ENCODE peak calls at places on chromosomes 2 and 18, in five cellular contexts. X is fibroblast of villous mesenchyme, R is mammary epithelial cell, M is GM12865, A is IMR-90. V is an unnamed sample.

GRCh38 chr18:72541871-72542690 is 2.1 kb downstream of the CBLN2 start:
- DNase-seq in X (no peak), R (no peak), M (no peak), A (no peak), V (peak; percentile 53)

GRCh38 chr2:187988348-187988747 is 303.3 kb upstream of the GULP1 start:
- DNase-seq in X (no peak), R (no peak), M (peak; percentile 23), A (no peak), V (no peak)

GRCh38 chr2:177282101-177282573 is 17.6 kb upstream of the NFE2L2 start:
- DNase-seq in X (peak; percentile 38), R (no peak), M (peak; percentile 35), A (peak; percentile 47), V (no peak)

GRCh38 chr2:27683390-27684071 is 19.8 kb downstream of the SLC4A1AP start:
- DNase-seq in X (peak; percentile 91), R (peak; percentile 84), M (peak; percentile 94), A (peak; percentile 90), V (peak; percentile 87)

GRCh38 chr2:240077442-240077841 is 24.1 kb upstream of the OR6B3 start:
- DNase-seq in X (no peak), R (no peak), M (no peak), A (no peak), V (no peak)

GRCh38 chr2:85523062-85523905 is 15.7 kb upstream of the MAT2A start:
- DNase-seq in X (no peak), R (no peak), M (no peak), A (no peak), V (no peak)

GRCh38 chr2:170818294-170819104 is 1.8 kb downstream of the GAD1 start:
- DNase-seq in X (no peak), R (peak; percentile 20), M (no peak), A (no peak), V (peak; percentile 23)

GRCh38 chr18:73774836-73775509 is 372.7 kb downstream of the FBXO15 start:
- DNase-seq in X (no peak), R (peak; percentile 38), M (no peak), A (no peak), V (peak; percentile 39)

GRCh38 chr2:227804970-227805369 is 8.7 kb upstream of the CCL20 start:
- DNase-seq in X (peak; percentile 34), R (no peak), M (no peak), A (peak; percentile 29), V (no peak)

GRCh38 chr18:78984941-78985784 is 5.5 kb downstream of the SALL3 start:
- DNase-seq in X (peak; percentile 16), R (peak; percentile 29), M (peak; percentile 16), A (no peak), V (peak; percentile 55)

GRCh38 chr2:16023663-16024360 is 83.5 kb downstream of the MYCN start:
- DNase-seq in X (no peak), R (no peak), M (no peak), A (no peak), V (no peak)

GRCh38 chr18:68735498-68736343 is 20.8 kb upstream of the TMX3 start:
- DNase-seq in X (peak; percentile 75), R (peak; percentile 37), M (peak; percentile 55), A (peak; percentile 74), V (no peak)

GRCh38 chr18:78542204-78542603 is 437.4 kb upstream of the SALL3 start:
- DNase-seq in X (no peak), R (peak; percentile 1), M (no peak), A (no peak), V (no peak)

GRCh38 chr2:99868260-99868659 is 274.1 kb downstream of the AFF3 start:
- DNase-seq in X (no peak), R (no peak), M (no peak), A (no peak), V (no peak)

GRCh38 chr2:8132371-8132831 is 549.5 kb upstream of the ID2 start:
- DNase-seq in X (no peak), R (peak; percentile 66), M (no peak), A (no peak), V (no peak)

GRCh38 chr2:19900536-19901200 is 1.1 kb downstream of the TTC32 start:
- DNase-seq in X (peak; percentile 30), R (peak; percentile 39), M (peak; percentile 51), A (no peak), V (no peak)

DNA sequence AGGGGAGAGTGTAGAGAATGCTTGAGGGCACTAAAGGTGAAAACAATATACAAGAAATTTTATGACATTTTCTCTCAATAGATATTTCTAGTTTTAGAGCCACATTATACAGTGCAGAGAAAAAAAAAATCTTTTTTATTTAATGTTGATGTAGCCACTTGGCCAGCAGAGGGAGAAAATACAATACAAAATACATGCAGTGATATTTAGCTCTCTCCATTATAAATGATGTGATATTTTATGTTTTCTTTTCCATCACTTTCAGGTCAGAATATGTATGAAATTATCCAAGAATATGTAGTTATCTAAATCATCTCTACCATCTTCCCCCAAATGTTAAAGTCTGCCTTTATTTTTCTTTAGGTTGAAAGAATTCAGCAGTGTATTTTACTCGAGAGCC is 533.6 kb upstream of the FSHR start:
- DNase-seq in X (no peak), R (no peak), M (no peak), A (no peak), V (no peak)
- TF ChIP-seq CTCF in X (no peak), R (peak; percentile 40), M (peak; percentile 20), A (peak; percentile 4), V (peak; percentile 43)

GRCh38 chr2:7083580-7084509 is 166.6 kb downstream of the RNF144A start:
- DNase-seq in X (peak; percentile 35), R (peak; percentile 19), M (peak; percentile 68), A (peak; percentile 25), V (no peak)
- TF ChIP-seq CTCF in X (peak; percentile 70), R (peak; percentile 79), M (peak; percentile 70), A (peak; percentile 54), V (peak; percentile 54)

DNA sequence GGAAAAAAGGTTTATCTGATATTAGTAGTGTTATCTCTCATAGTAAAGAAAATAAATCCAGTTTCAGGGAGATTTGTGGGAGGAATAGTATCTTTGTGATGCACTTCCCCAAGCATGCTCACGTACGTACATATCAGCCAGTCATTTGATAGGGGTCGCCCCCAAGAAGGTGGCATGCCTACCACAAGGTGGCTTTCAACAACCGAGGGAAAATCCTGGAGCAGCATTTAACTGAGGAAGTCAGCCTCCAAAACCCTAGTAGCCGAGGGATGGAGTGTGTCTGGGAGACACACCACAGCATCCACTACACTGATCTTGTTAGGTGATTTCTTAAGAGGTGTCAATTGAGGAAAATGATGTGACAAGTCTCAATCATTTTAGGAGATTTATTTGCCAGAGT is 623.9 kb downstream of the NYAP2 start:
- DNase-seq in X (no peak), R (no peak), M (no peak), A (no peak), V (no peak)
- TF ChIP-seq CTCF in X (no peak), R (no peak), M (no peak), A (no peak), V (no peak)

GRCh38 chr2:102166189-102166845 is 20.5 kb upstream of the IL1RL2 start:
- DNase-seq in X (peak; percentile 84), R (peak; percentile 66), M (no peak), A (peak; percentile 69), V (no peak)
- TF ChIP-seq CTCF in X (peak; percentile 68), R (peak; percentile 76), M (no peak), A (peak; percentile 59), V (no peak)

GRCh38 chr18:49061906-49062831 is 111.4 kb upstream of the SMAD7 start:
- DNase-seq in X (no peak), R (no peak), M (no peak), A (no peak), V (no peak)

GRCh38 chr18:49061239-49061905 is 110.6 kb upstream of the SMAD7 start:
- DNase-seq in X (no peak), R (no peak), M (no peak), A (no peak), V (no peak)

GRCh38 chr18:49055787-49056186 is 105.0 kb upstream of the SMAD7 start:
- DNase-seq in X (peak; percentile 40), R (peak; percentile 17), M (peak; percentile 43), A (peak; percentile 94), V (no peak)

GRCh38 chr18:49062832-49063226 is 112.1 kb upstream of the SMAD7 start:
- DNase-seq in X (no peak), R (no peak), M (no peak), A (no peak), V (no peak)

GRCh38 chr18:49059028-49059670 is 108.4 kb upstream of the SMAD7 start:
- DNase-seq in X (peak; percentile 20), R (no peak), M (no peak), A (peak; percentile 24), V (no peak)
- TF ChIP-seq CTCF in X (peak; percentile 39), R (peak; percentile 24), M (no peak), A (peak; percentile 36), V (no peak)

DNA sequence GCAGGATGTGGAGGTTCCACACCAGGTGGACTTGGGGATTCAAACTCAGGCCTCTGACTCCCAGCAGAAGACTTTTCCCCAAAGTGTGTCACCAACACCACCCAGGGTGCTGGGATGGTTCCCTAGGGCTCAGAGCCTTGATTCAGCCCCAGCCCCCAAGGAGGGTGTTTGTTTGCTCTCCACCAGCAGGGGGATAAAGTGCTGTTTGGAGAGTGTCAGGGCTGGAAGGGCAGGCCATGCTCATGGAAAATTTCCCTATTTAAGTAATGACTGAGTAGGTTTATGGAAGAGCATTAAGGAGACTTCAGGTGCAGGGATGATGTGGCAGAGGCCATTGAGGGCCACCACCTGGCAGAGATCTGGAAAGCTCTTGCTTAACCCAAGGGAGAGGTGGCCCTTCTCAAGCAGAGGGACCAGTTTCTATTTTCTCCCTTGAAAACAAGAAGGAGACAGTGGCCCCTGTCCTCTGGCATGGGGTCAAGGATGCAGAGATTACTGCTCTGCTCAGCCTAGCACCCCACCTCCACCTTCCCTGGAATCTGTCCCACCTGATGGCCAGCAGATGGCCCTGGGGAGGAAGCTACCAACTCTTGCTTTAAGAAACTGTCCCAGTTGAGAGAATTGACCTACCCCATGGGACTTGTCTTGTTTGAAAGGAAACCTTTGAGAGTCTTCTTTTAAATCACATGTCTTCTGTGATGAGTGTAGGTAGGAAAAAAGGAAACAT is 122.1 kb downstream of the ACOXL start:
- DNase-seq in X (no peak), R (no peak), M (peak; percentile 75), A (no peak), V (no peak)
- TF ChIP-seq CTCF in X (peak; percentile 40), R (peak; percentile 39), M (peak; percentile 40), A (no peak), V (no peak)

V was measured in nephron progenitor cell.